ENCODE peak calls at places on chromosomes 6 and 20, in nine cellular contexts. C, X, E, W, R, O, P, Y and B are unnamed samples.

GRCh38 chr6:53192590-53193232 is 44.1 kb upstream of the GCM1 start:
- DNase-seq in W (no peak), R (no peak), X (no peak), E (peak), P (no peak), C (no peak), Y (no peak), O (peak), B (no peak)

GRCh38 chr6:111478749-111479148 is 4.3 kb downstream of the REV3L start:
- DNase-seq in P (peak), W (no peak), X (no peak), C (no peak), R (no peak), Y (peak), E (peak), O (peak), B (peak)

GRCh38 chr6:105137388-105137787 is 42.4 kb downstream of the POPDC3 start:
- DNase-seq in R (no peak), C (peak), E (peak), W (no peak), P (no peak), X (no peak), O (peak), Y (no peak), B (no peak)

GRCh38 chr6:22222469-22222868 is 74.4 kb downstream of the PRL start:
- DNase-seq in W (no peak), E (no peak), R (no peak), X (no peak), Y (no peak), C (no peak), O (peak), P (no peak), B (no peak)

GRCh38 chr6:113871975-113872374 is 14.8 kb downstream of the MARCKS start:
- DNase-seq in X (no peak), C (no peak), P (no peak), R (no peak), E (no peak), O (no peak), Y (no peak), W (no peak), B (no peak)

GRCh38 chr6:7392402-7392801 is 2.8 kb downstream of the RIOK1 start:
- DNase-seq in P (no peak), E (peak), X (no peak), Y (no peak), R (no peak), W (no peak), C (no peak), O (no peak), B (no peak)

GRCh38 chr6:43076093-43076927 is at the start of gene PTK7:
- DNase-seq in R (no peak), P (peak), X (no peak), Y (no peak), C (peak), E (peak), W (no peak), O (peak), B (no peak)

GRCh38 chr6:156575361-156575760 is 201.8 kb upstream of the ARID1B start:
- DNase-seq in R (no peak), C (no peak), Y (no peak), X (no peak), W (no peak), P (no peak), O (no peak), E (no peak), B (no peak)

GRCh38 chr20:11030351-11030750 is 356.6 kb upstream of the JAG1 start:
- DNase-seq in E (no peak), O (no peak), P (no peak), R (no peak), Y (no peak), X (no peak), C (no peak), W (no peak), B (no peak)

GRCh38 chr20:3238616-3239025 is 369 bp downstream of the SLC4A11 start:
- DNase-seq in C (peak), O (peak), W (no peak), Y (peak), R (peak), X (no peak), P (peak), E (peak), B (no peak)

GRCh38 chr6:111973897-111974639 is 79.8 kb upstream of the CCN6 start:
- DNase-seq in Y (no peak), E (peak), O (no peak), P (no peak), R (no peak), W (no peak), X (no peak), C (no peak), B (no peak)

GRCh38 chr6:33702345-33702977 is 9.0 kb downstream of the UQCC2 start:
- DNase-seq in X (no peak), Y (peak), P (peak), E (peak), C (no peak), W (no peak), O (peak), R (no peak), B (no peak)

GRCh38 chr20:37990571-37991151 is 42.6 kb downstream of the TTI1 start:
- DNase-seq in O (no peak), P (peak), C (peak), E (peak), R (peak), W (peak), Y (peak), X (peak), B (no peak)

GRCh38 chr6:4637691-4638433 is 138.3 kb upstream of the CDYL start:
- DNase-seq in P (peak), R (no peak), C (no peak), E (peak), Y (no peak), O (no peak), W (no peak), X (peak), B (no peak)